ENCODE peak calls at places on chromosome 20, in ten cellular contexts. One of them, this sample, is unnamed.

GRCh38 chr20:13017235-13017634 is 8.5 kb downstream of the SPTLC3 start:
- DNase-seq in GM12878: no peak
- DNase-seq in H1: no peak
- DNase-seq in neural progenitor cell: no peak
- DNase-seq in choroid plexus epithelial cell: peak; percentile 83
- DNase-seq in retinal pigment epithelial cell: peak; percentile 46
- DNase-seq in brain microvascular endothelial cell: peak; percentile 29
- DNase-seq in AG04450: no peak
- DNase-seq in HFF-Myc: no peak
- DNase-seq in MM.1S: no peak
- DNase-seq in this sample: peak; percentile 78

GRCh38 chr20:40416274-40416673 is 272.8 kb downstream of the MAFB start:
- DNase-seq in H1: no peak
- DNase-seq in retinal pigment epithelial cell: no peak
- DNase-seq in choroid plexus epithelial cell: no peak
- DNase-seq in AG04450: no peak
- DNase-seq in brain microvascular endothelial cell: no peak
- DNase-seq in GM12878: no peak
- DNase-seq in neural progenitor cell: no peak
- DNase-seq in MM.1S: no peak
- DNase-seq in HFF-Myc: no peak
- DNase-seq in this sample: no peak

GRCh38 chr20:63642518-63643247 is 10.5 kb downstream of the STMN3 start:
- DNase-seq in AG04450: no peak
- DNase-seq in H1: peak; percentile 67
- DNase-seq in brain microvascular endothelial cell: no peak
- DNase-seq in MM.1S: peak; percentile 41
- DNase-seq in choroid plexus epithelial cell: no peak
- DNase-seq in HFF-Myc: no peak
- DNase-seq in neural progenitor cell: peak; percentile 67
- DNase-seq in retinal pigment epithelial cell: no peak
- DNase-seq in GM12878: no peak
- DNase-seq in this sample: no peak

GRCh38 chr20:37741055-37741454 is 47.2 kb downstream of the CTNNBL1 start:
- DNase-seq in HFF-Myc: no peak
- DNase-seq in MM.1S: no peak
- DNase-seq in H1: no peak
- DNase-seq in retinal pigment epithelial cell: no peak
- DNase-seq in choroid plexus epithelial cell: peak; percentile 60
- DNase-seq in brain microvascular endothelial cell: peak; percentile 19
- DNase-seq in neural progenitor cell: no peak
- DNase-seq in AG04450: no peak
- DNase-seq in GM12878: no peak
- DNase-seq in this sample: peak; percentile 50

GRCh38 chr20:63755933-63756647 is 16.5 kb downstream of the SLC2A4RG start:
- DNase-seq in HFF-Myc: no peak
- DNase-seq in choroid plexus epithelial cell: no peak
- DNase-seq in AG04450: no peak
- DNase-seq in brain microvascular endothelial cell: no peak
- DNase-seq in retinal pigment epithelial cell: no peak
- DNase-seq in H1: no peak
- DNase-seq in neural progenitor cell: no peak
- DNase-seq in MM.1S: no peak
- DNase-seq in GM12878: no peak
- DNase-seq in this sample: no peak

GRCh38 chr20:611843-612185 is 1.7 kb upstream of the TCF15 start:
- DNase-seq in neural progenitor cell: peak; percentile 34
- DNase-seq in retinal pigment epithelial cell: no peak
- DNase-seq in GM12878: no peak
- DNase-seq in H1: no peak
- DNase-seq in HFF-Myc: no peak
- DNase-seq in choroid plexus epithelial cell: no peak
- DNase-seq in AG04450: no peak
- DNase-seq in brain microvascular endothelial cell: no peak
- DNase-seq in MM.1S: no peak
- DNase-seq in this sample: no peak

GRCh38 chr20:32534661-32535240 is 50.4 kb downstream of the NOL4L start:
- DNase-seq in brain microvascular endothelial cell: no peak
- DNase-seq in neural progenitor cell: no peak
- DNase-seq in MM.1S: no peak
- DNase-seq in AG04450: no peak
- DNase-seq in choroid plexus epithelial cell: no peak
- DNase-seq in H1: no peak
- DNase-seq in HFF-Myc: no peak
- DNase-seq in GM12878: no peak
- DNase-seq in retinal pigment epithelial cell: no peak
- DNase-seq in this sample: no peak

GRCh38 chr20:36368400-36368799 is 62.3 kb downstream of the DLGAP4 start:
- DNase-seq in H1: no peak
- DNase-seq in retinal pigment epithelial cell: no peak
- DNase-seq in AG04450: no peak
- DNase-seq in brain microvascular endothelial cell: no peak
- DNase-seq in HFF-Myc: no peak
- DNase-seq in choroid plexus epithelial cell: no peak
- DNase-seq in neural progenitor cell: no peak
- DNase-seq in MM.1S: no peak
- DNase-seq in GM12878: no peak
- DNase-seq in this sample: no peak

GRCh38 chr20:46939031-46939430 is 44.4 kb downstream of the EYA2 start:
- DNase-seq in neural progenitor cell: peak; percentile 36
- DNase-seq in brain microvascular endothelial cell: no peak
- DNase-seq in retinal pigment epithelial cell: no peak
- DNase-seq in GM12878: no peak
- DNase-seq in choroid plexus epithelial cell: peak; percentile 33
- DNase-seq in H1: no peak
- DNase-seq in AG04450: no peak
- DNase-seq in HFF-Myc: no peak
- DNase-seq in MM.1S: no peak
- DNase-seq in this sample: no peak

GRCh38 chr20:31484001-31484400 is 8.9 kb downstream of the REM1 start:
- DNase-seq in choroid plexus epithelial cell: peak; percentile 25
- DNase-seq in neural progenitor cell: no peak
- DNase-seq in brain microvascular endothelial cell: no peak
- DNase-seq in MM.1S: no peak
- DNase-seq in H1: no peak
- DNase-seq in GM12878: no peak
- DNase-seq in AG04450: no peak
- DNase-seq in HFF-Myc: no peak
- DNase-seq in retinal pigment epithelial cell: no peak
- DNase-seq in this sample: no peak

GRCh38 chr20:17611290-17611539 is 41.3 kb downstream of the DSTN start:
- DNase-seq in choroid plexus epithelial cell: no peak
- DNase-seq in H1: no peak
- DNase-seq in MM.1S: no peak
- DNase-seq in brain microvascular endothelial cell: no peak
- DNase-seq in GM12878: no peak
- DNase-seq in retinal pigment epithelial cell: no peak
- DNase-seq in neural progenitor cell: no peak
- DNase-seq in AG04450: no peak
- DNase-seq in HFF-Myc: no peak
- DNase-seq in this sample: no peak

GRCh38 chr20:137668-138131 is 4.7 kb upstream of the DEFB126 start:
- DNase-seq in brain microvascular endothelial cell: no peak
- DNase-seq in H1: no peak
- DNase-seq in choroid plexus epithelial cell: peak; percentile 1
- DNase-seq in MM.1S: peak; percentile 62
- DNase-seq in HFF-Myc: no peak
- DNase-seq in AG04450: no peak
- DNase-seq in GM12878: no peak
- DNase-seq in neural progenitor cell: no peak
- DNase-seq in retinal pigment epithelial cell: no peak
- DNase-seq in this sample: no peak

GRCh38 chr20:56554869-56555268 is 21.8 kb downstream of the FAM209B start:
- DNase-seq in choroid plexus epithelial cell: peak; percentile 98
- DNase-seq in GM12878: peak; percentile 83
- DNase-seq in MM.1S: peak; percentile 97
- DNase-seq in retinal pigment epithelial cell: peak; percentile 93
- DNase-seq in AG04450: peak; percentile 81
- DNase-seq in neural progenitor cell: no peak
- DNase-seq in H1: no peak
- DNase-seq in HFF-Myc: peak; percentile 98
- DNase-seq in brain microvascular endothelial cell: peak; percentile 92
- DNase-seq in this sample: peak; percentile 97

GRCh38 chr20:4811661-4812181 is 90.0 kb downstream of the PRND start:
- DNase-seq in AG04450: no peak
- DNase-seq in choroid plexus epithelial cell: no peak
- DNase-seq in HFF-Myc: no peak
- DNase-seq in GM12878: peak; percentile 38
- DNase-seq in neural progenitor cell: no peak
- DNase-seq in MM.1S: no peak
- DNase-seq in brain microvascular endothelial cell: no peak
- DNase-seq in H1: no peak
- DNase-seq in retinal pigment epithelial cell: no peak
- DNase-seq in this sample: no peak

GRCh38 chr20:4811257-4811656 is 89.5 kb downstream of the PRND start:
- DNase-seq in AG04450: no peak
- DNase-seq in brain microvascular endothelial cell: no peak
- DNase-seq in H1: no peak
- DNase-seq in MM.1S: no peak
- DNase-seq in HFF-Myc: no peak
- DNase-seq in GM12878: no peak
- DNase-seq in retinal pigment epithelial cell: no peak
- DNase-seq in neural progenitor cell: no peak
- DNase-seq in choroid plexus epithelial cell: no peak
- DNase-seq in this sample: no peak

GRCh38 chr20:4812641-4813075 is 90.9 kb downstream of the PRND start:
- DNase-seq in choroid plexus epithelial cell: no peak
- DNase-seq in brain microvascular endothelial cell: no peak
- DNase-seq in AG04450: no peak
- DNase-seq in retinal pigment epithelial cell: no peak
- DNase-seq in MM.1S: no peak
- DNase-seq in H1: no peak
- DNase-seq in neural progenitor cell: no peak
- DNase-seq in HFF-Myc: no peak
- DNase-seq in GM12878: no peak
- DNase-seq in this sample: no peak

GRCh38 chr20:4813076-4813838 is 91.5 kb downstream of the PRND start:
- DNase-seq in GM12878: peak; percentile 43
- DNase-seq in choroid plexus epithelial cell: peak; percentile 24
- DNase-seq in MM.1S: no peak
- DNase-seq in H1: no peak
- DNase-seq in brain microvascular endothelial cell: no peak
- DNase-seq in retinal pigment epithelial cell: no peak
- DNase-seq in AG04450: no peak
- DNase-seq in neural progenitor cell: no peak
- DNase-seq in HFF-Myc: no peak
- DNase-seq in this sample: no peak

GRCh38 chr20:4812216-4812615 is 90.5 kb downstream of the PRND start:
- DNase-seq in AG04450: no peak
- DNase-seq in retinal pigment epithelial cell: no peak
- DNase-seq in MM.1S: no peak
- DNase-seq in HFF-Myc: no peak
- DNase-seq in brain microvascular endothelial cell: no peak
- DNase-seq in H1: no peak
- DNase-seq in neural progenitor cell: no peak
- DNase-seq in GM12878: no peak
- DNase-seq in choroid plexus epithelial cell: no peak
- DNase-seq in this sample: no peak
- H3K4me3 ChIP-seq in AG04450: no peak overlapping the region
- H3K4me3 ChIP-seq in retinal pigment epithelial cell: no peak overlapping the region
- H3K4me3 ChIP-seq in MM.1S: no peak overlapping the region
- H3K4me3 ChIP-seq in HFF-Myc: no peak overlapping the region
- H3K4me3 ChIP-seq in brain microvascular endothelial cell: no peak overlapping the region
- H3K4me3 ChIP-seq in H1: no peak overlapping the region
- H3K4me3 ChIP-seq in neural progenitor cell: no peak overlapping the region
- H3K4me3 ChIP-seq in GM12878: peak overlapping the region; percentile 71
- H3K4me3 ChIP-seq in choroid plexus epithelial cell: no peak overlapping the region
- H3K4me3 ChIP-seq in this sample: no peak overlapping the region

GRCh38 chr20:22815584-22815983 is 219.5 kb upstream of the SSTR4 start:
- DNase-seq in H1: no peak
- DNase-seq in brain microvascular endothelial cell: no peak
- DNase-seq in HFF-Myc: no peak
- DNase-seq in choroid plexus epithelial cell: no peak
- DNase-seq in neural progenitor cell: peak; percentile 50
- DNase-seq in AG04450: no peak
- DNase-seq in retinal pigment epithelial cell: no peak
- DNase-seq in MM.1S: no peak
- DNase-seq in GM12878: no peak
- DNase-seq in this sample: no peak
- TF ChIP-seq CTCF in H1: peak; percentile 54
- TF ChIP-seq CTCF in brain microvascular endothelial cell: peak; percentile 56
- TF ChIP-seq CTCF in HFF-Myc: no peak
- TF ChIP-seq CTCF in choroid plexus epithelial cell: peak; percentile 37
- TF ChIP-seq CTCF in neural progenitor cell: peak; percentile 52
- TF ChIP-seq CTCF in AG04450: no peak
- TF ChIP-seq CTCF in retinal pigment epithelial cell: no peak
- TF ChIP-seq CTCF in MM.1S: no peak
- TF ChIP-seq CTCF in GM12878: no peak
- TF ChIP-seq CTCF in this sample: no peak

GRCh38 chr20:8963330-8963729 is 105.6 kb upstream of the PLCB4 start:
- DNase-seq in choroid plexus epithelial cell: no peak
- DNase-seq in retinal pigment epithelial cell: no peak
- DNase-seq in H1: no peak
- DNase-seq in MM.1S: no peak
- DNase-seq in brain microvascular endothelial cell: no peak
- DNase-seq in neural progenitor cell: no peak
- DNase-seq in GM12878: no peak
- DNase-seq in HFF-Myc: no peak
- DNase-seq in AG04450: no peak
- DNase-seq in this sample: no peak

GRCh38 chr20:8964944-8965562 is 103.8 kb upstream of the PLCB4 start:
- DNase-seq in brain microvascular endothelial cell: no peak
- DNase-seq in H1: no peak
- DNase-seq in HFF-Myc: no peak
- DNase-seq in MM.1S: no peak
- DNase-seq in neural progenitor cell: no peak
- DNase-seq in choroid plexus epithelial cell: no peak
- DNase-seq in GM12878: no peak
- DNase-seq in AG04450: no peak
- DNase-seq in retinal pigment epithelial cell: no peak
- DNase-seq in this sample: no peak

GRCh38 chr20:8969062-8969694 is 99.7 kb upstream of the PLCB4 start:
- DNase-seq in choroid plexus epithelial cell: no peak
- DNase-seq in HFF-Myc: no peak
- DNase-seq in brain microvascular endothelial cell: no peak
- DNase-seq in retinal pigment epithelial cell: no peak
- DNase-seq in AG04450: no peak
- DNase-seq in MM.1S: no peak
- DNase-seq in H1: no peak
- DNase-seq in GM12878: no peak
- DNase-seq in neural progenitor cell: no peak
- DNase-seq in this sample: no peak

GRCh38 chr20:8971669-8972316 is 97.1 kb upstream of the PLCB4 start:
- DNase-seq in brain microvascular endothelial cell: no peak
- DNase-seq in H1: no peak
- DNase-seq in choroid plexus epithelial cell: no peak
- DNase-seq in AG04450: no peak
- DNase-seq in neural progenitor cell: no peak
- DNase-seq in retinal pigment epithelial cell: no peak
- DNase-seq in HFF-Myc: no peak
- DNase-seq in MM.1S: no peak
- DNase-seq in GM12878: no peak
- DNase-seq in this sample: no peak

GRCh38 chr20:8967641-8968245 is 101.1 kb upstream of the PLCB4 start:
- DNase-seq in H1: no peak
- DNase-seq in GM12878: no peak
- DNase-seq in AG04450: no peak
- DNase-seq in HFF-Myc: no peak
- DNase-seq in retinal pigment epithelial cell: no peak
- DNase-seq in choroid plexus epithelial cell: peak; percentile 5
- DNase-seq in brain microvascular endothelial cell: no peak
- DNase-seq in MM.1S: no peak
- DNase-seq in neural progenitor cell: no peak
- DNase-seq in this sample: peak; percentile 24
- H3K4me3 ChIP-seq in H1: no peak overlapping the region
- H3K4me3 ChIP-seq in GM12878: no peak overlapping the region
- H3K4me3 ChIP-seq in AG04450: no peak overlapping the region
- H3K4me3 ChIP-seq in HFF-Myc: no peak overlapping the region
- H3K4me3 ChIP-seq in retinal pigment epithelial cell: no peak overlapping the region
- H3K4me3 ChIP-seq in choroid plexus epithelial cell: no peak overlapping the region
- H3K4me3 ChIP-seq in brain microvascular endothelial cell: no peak overlapping the region
- H3K4me3 ChIP-seq in MM.1S: no peak overlapping the region
- H3K4me3 ChIP-seq in neural progenitor cell: no peak overlapping the region
- H3K4me3 ChIP-seq in this sample: no peak overlapping the region

GRCh38 chr20:61350500-61351250 is 98.6 kb downstream of the CDH4 start:
- DNase-seq in H1: no peak
- DNase-seq in retinal pigment epithelial cell: no peak
- DNase-seq in GM12878: no peak
- DNase-seq in MM.1S: no peak
- DNase-seq in HFF-Myc: no peak
- DNase-seq in neural progenitor cell: no peak
- DNase-seq in brain microvascular endothelial cell: no peak
- DNase-seq in AG04450: no peak
- DNase-seq in choroid plexus epithelial cell: no peak
- DNase-seq in this sample: no peak
- TF ChIP-seq CTCF in H1: peak; percentile 60
- TF ChIP-seq CTCF in retinal pigment epithelial cell: peak; percentile 25
- TF ChIP-seq CTCF in GM12878: no peak
- TF ChIP-seq CTCF in MM.1S: no peak
- TF ChIP-seq CTCF in HFF-Myc: peak; percentile 13
- TF ChIP-seq CTCF in neural progenitor cell: peak; percentile 30
- TF ChIP-seq CTCF in brain microvascular endothelial cell: peak; percentile 6
- TF ChIP-seq CTCF in AG04450: no peak
- TF ChIP-seq CTCF in choroid plexus epithelial cell: peak; percentile 19
- TF ChIP-seq CTCF in this sample: no peak